ENCODE peak calls at places on chromosomes 13 and 19, in four cellular contexts. T is left cardiac atrium, U is T follicular helper cell, K is H7. V is an unnamed sample.

GRCh38 chr19:10195199-10195519 is 406 bp upstream of the DNMT1 start:
- DNase-seq in T (no peak), U (no peak), K (no peak), V (no peak)

GRCh38 chr19:55459950-55460657 is 1.3 kb downstream of the ISOC2 start:
- DNase-seq in T (no peak), U (no peak), K (no peak), V (no peak)

GRCh38 chr19:6611441-6611852 is 20.5 kb upstream of the CD70 start:
- DNase-seq in T (no peak), U (no peak), K (no peak), V (no peak)

GRCh38 chr19:3224346-3225325 is at the start of gene CELF5:
- DNase-seq in T (peak; percentile 61), U (peak; percentile 46), K (peak; percentile 99), V (peak; percentile 95)

GRCh38 chr13:28347456-28348371 is 147.2 kb downstream of the FLT1 start:
- DNase-seq in T (no peak), U (no peak), K (no peak), V (no peak)

GRCh38 chr13:113117956-113118327 is 4.7 kb upstream of the F10 start:
- DNase-seq in T (peak; percentile 9), U (no peak), K (no peak), V (no peak)

GRCh38 chr19:49592486-49593232 is 1.7 kb downstream of the PRR12 start:
- DNase-seq in T (no peak), U (no peak), K (peak; percentile 79), V (no peak)

GRCh38 chr13:72565893-72566292 is 161.5 kb downstream of the MZT1 start:
- DNase-seq in T (no peak), U (no peak), K (peak; percentile 5), V (no peak)

GRCh38 chr13:86760620-86761019 is 910.6 kb upstream of the SLITRK5 start:
- DNase-seq in T (no peak), U (no peak), K (no peak), V (no peak)

GRCh38 chr19:47125669-47125938 is 5.0 kb upstream of the SAE1 start:
- DNase-seq in T (no peak), U (no peak), K (no peak), V (no peak)

GRCh38 chr13:47991859-47992258 is 9.2 kb downstream of the SUCLA2 start:
- DNase-seq in T (no peak), U (no peak), K (no peak), V (no peak)

GRCh38 chr19:40626918-40627317 is 25.7 kb downstream of the LTBP4 start:
- DNase-seq in T (no peak), U (no peak), K (no peak), V (no peak)

GRCh38 chr19:53541971-53542370 is 4.0 kb downstream of the ZNF331 start:
- DNase-seq in T (no peak), U (no peak), K (no peak), V (no peak)

GRCh38 chr13:23871616-23872220 is 17.5 kb downstream of the MIPEP start:
- DNase-seq in T (no peak), U (no peak), K (peak; percentile 17), V (peak; percentile 74)

GRCh38 chr13:41222259-41222852 is 28.0 kb upstream of the KBTBD7 start:
- DNase-seq in T (no peak), U (peak; percentile 39), K (peak; percentile 57), V (peak; percentile 57)

GRCh38 chr19:11530432-11530831 is 1.5 kb upstream of the ECSIT start:
- DNase-seq in T (peak; percentile 84), U (no peak), K (peak; percentile 97), V (peak; percentile 50)

GRCh38 chr19:49224856-49225255 is 67.3 kb downstream of the TRPM4 start:
- DNase-seq in T (peak; percentile 34), U (no peak), K (peak; percentile 70), V (peak; percentile 34)

GRCh38 chr19:10760268-10760944 is 42.5 kb downstream of the DNM2 start:
- DNase-seq in T (no peak), U (peak; percentile 26), K (no peak), V (no peak)

GRCh38 chr13:70189981-70190380 is 81.7 kb upstream of the KLHL1 start:
- DNase-seq in T (no peak), U (no peak), K (no peak), V (no peak)

GRCh38 chr13:21123956-21124355 is 52.4 kb downstream of the SKA3 start:
- DNase-seq in T (no peak), U (no peak), K (peak; percentile 80), V (no peak)

GRCh38 chr13:107284168-107284567 is 716.2 kb upstream of the ARGLU1 start:
- DNase-seq in T (no peak), U (no peak), K (no peak), V (no peak)

GRCh38 chr13:44834404-44834803 is 154.9 kb downstream of the NUFIP1 start:
- DNase-seq in T (no peak), U (no peak), K (no peak), V (no peak)

GRCh38 chr19:21023901-21024300 is 3.4 kb downstream of the ZNF430 start:
- DNase-seq in T (no peak), U (no peak), K (peak; percentile 4), V (peak; percentile 42)

GRCh38 chr19:3694361-3695123 is 5.7 kb downstream of the PIP5K1C start:
- DNase-seq in T (no peak), U (no peak), K (peak; percentile 52), V (no peak)

GRCh38 chr19:44641460-44641859 is 2.2 kb upstream of the PVR start:
- DNase-seq in T (no peak), U (no peak), K (no peak), V (no peak)

GRCh38 chr13:113920606-113921306 is 53.1 kb downstream of the C13orf46 start:
- DNase-seq in T (no peak), U (no peak), K (no peak), V (no peak)

GRCh38 chr19:5141278-5141925 is 172.5 kb downstream of the KDM4B start:
- DNase-seq in T (peak; percentile 24), U (no peak), K (no peak), V (no peak)